ENCODE peak calls at places on chromosomes 11 and 22, in five cellular contexts. U is neuronal stem cell; E is Peyer's patch; Z is iPS DF 6.9; D is CD8-positive, alpha-beta memory T cell. G is an unnamed sample.

GRCh38 chr11:2521081-2521480 is 76.3 kb downstream of the KCNQ1 start:
- DNase-seq in U (no peak), E (no peak), Z (no peak), D (no peak), G (no peak)

GRCh38 chr22:27810566-27810965 is 9.0 kb upstream of the MN1 start:
- DNase-seq in U (no peak), E (no peak), Z (no peak), D (no peak), G (no peak)

GRCh38 chr11:125141686-125142535 is 22.6 kb upstream of the PKNOX2 start:
- DNase-seq in U (peak; percentile 71), E (peak; percentile 32), Z (peak; percentile 64), D (peak; percentile 54), G (peak; percentile 12)

GRCh38 chr11:70505761-70506657 is 107.7 kb downstream of the CTTN start:
- DNase-seq in U (no peak), E (no peak), Z (no peak), D (no peak), G (no peak)

GRCh38 chr11:32436751-32437405 is 1.5 kb upstream of the WT1 start:
- DNase-seq in U (no peak), E (no peak), Z (no peak), D (no peak), G (no peak)

GRCh38 chr11:61077936-61078335 is 24.4 kb upstream of the CD5 start:
- DNase-seq in U (no peak), E (no peak), Z (no peak), D (no peak), G (no peak)

GRCh38 chr22:42273855-42274451 is 3.5 kb upstream of the TCF20 start:
- DNase-seq in U (no peak), E (no peak), Z (no peak), D (no peak), G (no peak)

GRCh38 chr11:76623171-76623883 is 47.2 kb downstream of the LRRC32 start:
- DNase-seq in U (no peak), E (no peak), Z (no peak), D (no peak), G (no peak)

GRCh38 chr22:43174941-43175531 is 11.9 kb downstream of the TTLL12 start:
- DNase-seq in U (no peak), E (no peak), Z (no peak), D (no peak), G (no peak)

GRCh38 chr11:66853242-66854229 is 3.3 kb upstream of the LRFN4 start:
- DNase-seq in U (no peak), E (no peak), Z (no peak), D (no peak), G (no peak)

GRCh38 chr11:100578966-100579365 is 108.1 kb upstream of the ARHGAP42 start:
- DNase-seq in U (no peak), E (no peak), Z (no peak), D (no peak), G (no peak)

GRCh38 chr22:36237462-36238347 is 1.6 kb downstream of the APOL2 start:
- DNase-seq in U (no peak), E (no peak), Z (no peak), D (no peak), G (no peak)

GRCh38 chr22:36236338-36237319 is 2.7 kb downstream of the APOL2 start:
- DNase-seq in U (no peak), E (no peak), Z (no peak), D (no peak), G (no peak)

GRCh38 chr22:36239150-36239400 is 252 bp downstream of the APOL2 start:
- DNase-seq in U (no peak), E (no peak), Z (no peak), D (no peak), G (no peak)

GRCh38 chr22:36239401-36240171 is at the start of gene APOL2:
- DNase-seq in U (peak; percentile 40), E (peak; percentile 93), Z (peak; percentile 70), D (peak; percentile 80), G (peak; percentile 75)

DNA sequence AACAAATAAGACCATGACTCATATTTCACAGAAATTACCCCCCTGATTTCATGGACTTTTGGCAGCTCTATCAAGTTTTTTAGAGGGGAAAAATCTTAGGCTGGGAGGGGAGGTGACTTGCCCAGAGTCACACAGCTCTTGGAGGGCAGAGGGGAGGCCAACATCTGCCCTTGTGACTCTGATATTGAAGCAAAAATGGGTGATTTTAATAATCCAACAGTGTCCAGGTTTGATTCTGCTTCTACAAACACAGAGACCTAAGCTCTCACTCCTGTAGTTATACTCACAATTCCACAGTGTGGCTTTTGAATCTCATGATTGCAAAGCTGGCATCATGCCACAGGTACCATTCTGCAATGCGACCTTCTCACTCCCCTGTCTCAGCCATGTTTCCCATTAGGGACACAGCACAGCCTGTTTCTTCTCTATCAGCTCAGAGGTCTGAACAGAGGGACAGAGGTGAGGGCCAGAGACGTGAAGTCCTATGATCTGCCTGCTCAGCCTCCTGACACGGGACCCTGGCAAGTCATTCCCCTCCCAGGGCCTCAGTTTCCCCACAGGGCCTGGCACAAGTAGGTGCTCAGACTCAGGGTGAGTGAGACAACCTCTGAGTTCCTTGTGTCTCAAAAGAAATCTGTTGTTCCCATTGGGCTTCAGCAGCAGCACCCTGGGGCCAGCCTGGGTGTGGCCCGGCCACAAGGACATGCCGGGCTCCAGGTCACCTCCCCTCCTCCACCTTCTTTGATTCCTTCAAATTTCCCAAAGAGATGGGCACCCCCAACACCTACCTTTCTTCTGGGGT is 778 bp downstream of the APOL2 start:
- DNase-seq in U (no peak), E (no peak), Z (no peak), D (no peak), G (no peak)
- H3K4me1 ChIP-seq in U (peaks cover 10% of the 10 kb centered on the region), E (peaks cover 10% of the 10 kb centered on the region), Z (no peaks in the 10 kb centered on the region), D (peaks cover 37% of the 10 kb centered on the region), G (peaks cover 10% of the 10 kb centered on the region)

DNA sequence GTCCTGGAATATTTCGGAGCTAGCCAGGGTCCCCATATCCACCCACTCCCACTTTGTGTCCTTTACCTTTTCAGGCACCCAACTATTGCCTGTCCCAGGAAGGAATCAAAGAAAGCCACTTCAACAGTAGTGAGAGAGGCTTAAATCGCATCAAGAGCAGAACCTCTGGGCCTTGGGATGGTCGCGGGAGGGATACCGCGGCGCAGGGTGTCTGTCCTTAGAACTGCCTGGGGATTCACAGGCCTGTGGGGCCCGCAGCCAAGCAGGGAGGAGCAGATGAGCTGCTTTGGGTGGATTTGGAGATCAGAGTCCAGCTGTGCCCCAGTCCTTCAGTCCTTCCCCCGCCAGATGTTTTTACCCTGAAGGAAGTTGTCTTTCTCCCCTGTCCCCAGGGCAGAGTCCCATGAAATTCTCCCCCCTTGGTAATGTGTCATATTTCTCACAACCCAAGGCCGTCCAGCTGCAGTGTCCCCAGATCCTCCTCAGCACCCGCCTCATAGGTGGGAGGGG is 13.5 kb downstream of the SLCO2B1 start:
- DNase-seq in U (no peak), E (no peak), Z (no peak), D (no peak), G (no peak)
- H3K4me1 ChIP-seq in U (peaks cover 3% of the 10 kb centered on the region), E (peaks cover 5% of the 10 kb centered on the region), Z (no peaks in the 10 kb centered on the region), D (no peaks in the 10 kb centered on the region), G (no peaks in the 10 kb centered on the region)

GRCh38 chr11:118447423-118447822 is 11.1 kb downstream of the KMT2A start:
- DNase-seq in U (no peak), E (no peak), Z (no peak), D (no peak), G (no peak)
- H3K4me1 ChIP-seq in U (peaks cover 4% of the 10 kb centered on the region), E (peaks cover 7% of the 10 kb centered on the region), Z (no peaks in the 10 kb centered on the region), D (peaks cover 58% of the 10 kb centered on the region), G (peaks cover 33% of the 10 kb centered on the region)

GRCh38 chr11:34601085-34601444 is 19.8 kb upstream of the EHF start:
- DNase-seq in U (no peak), E (no peak), Z (no peak), D (no peak), G (no peak)
- H3K4me1 ChIP-seq in U (peaks cover 7% of the 10 kb centered on the region), E (no peaks in the 10 kb centered on the region), Z (no peaks in the 10 kb centered on the region), D (peaks cover 16% of the 10 kb centered on the region), G (no peaks in the 10 kb centered on the region)

GRCh38 chr22:30046716-30047363 is 33.4 kb upstream of the HORMAD2 start:
- DNase-seq in U (no peak), E (no peak), Z (no peak), D (no peak), G (no peak)

GRCh38 chr22:30045901-30046715 is 34.2 kb upstream of the HORMAD2 start:
- DNase-seq in U (no peak), E (no peak), Z (no peak), D (no peak), G (no peak)

GRCh38 chr22:30045001-30045887 is 35.0 kb upstream of the HORMAD2 start:
- DNase-seq in U (no peak), E (no peak), Z (no peak), D (no peak), G (no peak)

GRCh38 chr22:30047364-30047738 is 32.9 kb upstream of the HORMAD2 start:
- DNase-seq in U (no peak), E (no peak), Z (no peak), D (no peak), G (no peak)

DNA sequence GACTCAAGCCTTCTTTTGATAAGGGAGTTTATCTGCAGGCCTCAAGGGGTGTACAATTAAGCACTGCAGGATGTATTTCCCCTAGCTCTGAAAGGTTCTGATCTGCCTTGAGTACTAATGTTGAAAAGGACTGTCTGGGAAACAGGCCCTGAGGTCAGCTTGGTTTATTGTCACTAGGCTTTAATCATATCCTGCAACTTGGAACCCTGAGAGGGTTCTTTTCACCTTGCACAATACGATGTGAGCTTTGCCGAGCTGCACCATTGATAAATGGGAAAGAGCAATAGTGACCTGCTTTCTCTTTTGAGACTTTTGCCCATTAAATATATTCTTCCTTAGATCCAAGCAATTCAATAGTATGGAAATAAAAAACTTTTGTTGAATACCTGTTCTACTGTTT is 31.6 kb upstream of the HORMAD2 start:
- DNase-seq in U (no peak), E (no peak), Z (no peak), D (no peak), G (no peak)
- H3K4me1 ChIP-seq in U (no peaks in the 10 kb centered on the region), E (no peaks in the 10 kb centered on the region), Z (no peaks in the 10 kb centered on the region), D (peaks cover 10% of the 10 kb centered on the region), G (peaks cover 3% of the 10 kb centered on the region)

GRCh38 chr11:63854696-63855095 is 15.8 kb downstream of the MARK2 start:
- DNase-seq in U (no peak), E (no peak), Z (no peak), D (no peak), G (no peak)
- H3K4me1 ChIP-seq in U (no peaks in the 10 kb centered on the region), E (peaks cover 19% of the 10 kb centered on the region), Z (no peaks in the 10 kb centered on the region), D (peaks cover 58% of the 10 kb centered on the region), G (no peaks in the 10 kb centered on the region)

GRCh38 chr11:7690648-7691047 is 15.6 kb downstream of the OVCH2 start:
- DNase-seq in U (no peak), E (no peak), Z (no peak), D (no peak), G (no peak)

GRCh38 chr11:7691759-7692334 is 14.4 kb downstream of the OVCH2 start:
- DNase-seq in U (no peak), E (no peak), Z (no peak), D (no peak), G (no peak)

GRCh38 chr11:7689239-7689638 is 15.9 kb upstream of the CYB5R2 start:
- DNase-seq in U (no peak), E (no peak), Z (no peak), D (no peak), G (no peak)

GRCh38 chr11:7696424-7696823 is 9.9 kb downstream of the OVCH2 start:
- DNase-seq in U (no peak), E (no peak), Z (no peak), D (no peak), G (no peak)

DNA sequence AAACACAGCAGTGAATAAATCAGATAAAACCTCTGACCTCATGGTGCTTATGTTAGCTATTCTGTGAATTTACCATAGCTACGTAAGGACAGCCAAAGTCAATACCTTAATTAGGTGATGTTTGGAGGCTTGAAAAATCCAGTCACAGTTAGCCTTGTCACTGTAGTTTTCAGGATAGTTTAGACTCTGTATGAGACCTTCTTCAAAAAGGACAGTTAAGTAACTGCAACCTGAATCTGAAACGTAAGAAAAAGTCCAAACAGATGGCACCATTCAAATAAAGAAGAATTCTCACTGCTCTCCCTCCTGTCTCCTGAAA is 11.4 kb downstream of the OVCH2 start:
- DNase-seq in U (no peak), E (no peak), Z (no peak), D (no peak), G (no peak)
- H3K4me1 ChIP-seq in U (peaks cover 2% of the 10 kb centered on the region), E (no peaks in the 10 kb centered on the region), Z (no peaks in the 10 kb centered on the region), D (no peaks in the 10 kb centered on the region), G (no peaks in the 10 kb centered on the region)